ENCODE peak calls at places on chromosomes 1 and 21, in six cellular contexts. One of them, this sample, is unnamed.

GRCh38 chr1:179807691-179808485 is 64.8 kb downstream of the FAM163A start:
- DNase-seq in HepG2: peak
- DNase-seq in GM23338: no peak
- DNase-seq in GM12878: no peak
- DNase-seq in K562: no peak
- DNase-seq in H1: no peak
- DNase-seq in this sample: no peak

GRCh38 chr1:232285138-232285537 is 344.8 kb downstream of the SIPA1L2 start:
- DNase-seq in HepG2: no peak
- DNase-seq in GM23338: no peak
- DNase-seq in GM12878: no peak
- DNase-seq in K562: no peak
- DNase-seq in H1: no peak
- DNase-seq in this sample: no peak

GRCh38 chr1:115678141-115678540 is 36.4 kb downstream of the VANGL1 start:
- DNase-seq in HepG2: no peak
- DNase-seq in GM23338: no peak
- DNase-seq in GM12878: no peak
- DNase-seq in K562: no peak
- DNase-seq in H1: no peak
- DNase-seq in this sample: no peak

GRCh38 chr1:17881761-17882160 is 126.6 kb downstream of the ACTL8 start:
- DNase-seq in HepG2: no peak
- DNase-seq in GM23338: no peak
- DNase-seq in GM12878: no peak
- DNase-seq in K562: no peak
- DNase-seq in H1: no peak
- DNase-seq in this sample: no peak

GRCh38 chr1:153288634-153289275 is 24.0 kb downstream of the PGLYRP3 start:
- DNase-seq in HepG2: no peak
- DNase-seq in GM23338: peak
- DNase-seq in GM12878: no peak
- DNase-seq in K562: peak
- DNase-seq in H1: peak
- DNase-seq in this sample: peak

GRCh38 chr21:27694667-27695066 is 727.8 kb upstream of the ADAMTS5 start:
- DNase-seq in HepG2: no peak
- DNase-seq in GM23338: peak
- DNase-seq in GM12878: no peak
- DNase-seq in K562: no peak
- DNase-seq in H1: no peak
- DNase-seq in this sample: no peak

GRCh38 chr1:27300341-27301051 is 21.5 kb upstream of the TMEM222 start:
- DNase-seq in HepG2: peak
- DNase-seq in GM23338: peak
- DNase-seq in GM12878: peak
- DNase-seq in K562: peak
- DNase-seq in H1: no peak
- DNase-seq in this sample: peak

GRCh38 chr21:41009398-41010177 is 158.4 kb upstream of the BACE2 start:
- DNase-seq in HepG2: no peak
- DNase-seq in GM23338: no peak
- DNase-seq in GM12878: no peak
- DNase-seq in K562: no peak
- DNase-seq in H1: no peak
- DNase-seq in this sample: no peak

GRCh38 chr1:30986755-30987154 is 78.2 kb upstream of the SDC3 start:
- DNase-seq in HepG2: no peak
- DNase-seq in GM23338: no peak
- DNase-seq in GM12878: no peak
- DNase-seq in K562: no peak
- DNase-seq in H1: no peak
- DNase-seq in this sample: no peak

GRCh38 chr1:168636200-168636599 is 59.8 kb downstream of the XCL1 start:
- DNase-seq in HepG2: no peak
- DNase-seq in GM23338: no peak
- DNase-seq in GM12878: no peak
- DNase-seq in K562: no peak
- DNase-seq in H1: no peak
- DNase-seq in this sample: no peak

GRCh38 chr1:184838374-184838995 is 83.8 kb upstream of the EDEM3 start:
- DNase-seq in HepG2: no peak
- DNase-seq in GM23338: no peak
- DNase-seq in GM12878: no peak
- DNase-seq in K562: no peak
- DNase-seq in H1: no peak
- DNase-seq in this sample: no peak

GRCh38 chr1:147613506-147613905 is 56.8 kb downstream of the ACP6 start:
- DNase-seq in HepG2: no peak
- DNase-seq in GM23338: no peak
- DNase-seq in GM12878: no peak
- DNase-seq in K562: no peak
- DNase-seq in H1: no peak
- DNase-seq in this sample: no peak

GRCh38 chr1:111754964-111755320 is 759 bp upstream of the DDX20 start:
- DNase-seq in HepG2: no peak
- DNase-seq in GM23338: peak
- DNase-seq in GM12878: no peak
- DNase-seq in K562: peak
- DNase-seq in H1: no peak
- DNase-seq in this sample: no peak

GRCh38 chr1:64196074-64196869 is 7.2 kb upstream of the UBE2U start:
- DNase-seq in HepG2: no peak
- DNase-seq in GM23338: no peak
- DNase-seq in GM12878: no peak
- DNase-seq in K562: no peak
- DNase-seq in H1: no peak
- DNase-seq in this sample: no peak

GRCh38 chr1:33895396-33895795 is 31.5 kb downstream of the HMGB4 start:
- DNase-seq in HepG2: no peak
- DNase-seq in GM23338: no peak
- DNase-seq in GM12878: no peak
- DNase-seq in K562: no peak
- DNase-seq in H1: no peak
- DNase-seq in this sample: no peak

GRCh38 chr1:158331431-158331830 is at the start of gene CD1B:
- DNase-seq in HepG2: no peak
- DNase-seq in GM23338: no peak
- DNase-seq in GM12878: no peak
- DNase-seq in K562: no peak
- DNase-seq in H1: no peak
- DNase-seq in this sample: no peak

GRCh38 chr1:158329300-158329699 is 2.0 kb downstream of the CD1B start:
- DNase-seq in HepG2: no peak
- DNase-seq in GM23338: no peak
- DNase-seq in GM12878: no peak
- DNase-seq in K562: no peak
- DNase-seq in H1: no peak
- DNase-seq in this sample: no peak

GRCh38 chr1:158329807-158330206 is 1.5 kb downstream of the CD1B start:
- DNase-seq in HepG2: no peak
- DNase-seq in GM23338: peak
- DNase-seq in GM12878: no peak
- DNase-seq in K562: no peak
- DNase-seq in H1: no peak
- DNase-seq in this sample: peak

GRCh38 chr1:158328424-158328823 is 2.9 kb downstream of the CD1B start:
- DNase-seq in HepG2: no peak
- DNase-seq in GM23338: no peak
- DNase-seq in GM12878: no peak
- DNase-seq in K562: no peak
- DNase-seq in H1: no peak
- DNase-seq in this sample: no peak

GRCh38 chr1:158330390-158330789 is 941 bp downstream of the CD1B start:
- DNase-seq in HepG2: no peak
- DNase-seq in GM23338: no peak
- DNase-seq in GM12878: no peak
- DNase-seq in K562: no peak
- DNase-seq in H1: no peak
- DNase-seq in this sample: no peak
- TF ChIP-seq CREB1 in HepG2: no peak
- TF ChIP-seq CREB1 in GM23338: no peak
- TF ChIP-seq CREB1 in GM12878: no peak
- TF ChIP-seq CREB1 in K562: no peak
- TF ChIP-seq CREB1 in H1: no peak
- TF ChIP-seq CREB1 in this sample: no peak

GRCh38 chr1:25754421-25755195 is 45.4 kb upstream of the SELENON start:
- DNase-seq in HepG2: no peak
- DNase-seq in GM23338: peak
- DNase-seq in GM12878: no peak
- DNase-seq in K562: no peak
- DNase-seq in H1: no peak
- DNase-seq in this sample: no peak
- TF ChIP-seq CREB1 in HepG2: no peak
- TF ChIP-seq CREB1 in GM23338: no peak
- TF ChIP-seq CREB1 in GM12878: no peak
- TF ChIP-seq CREB1 in K562: no peak
- TF ChIP-seq CREB1 in H1: no peak
- TF ChIP-seq CREB1 in this sample: no peak

GRCh38 chr1:86596891-86597290 is 50.0 kb downstream of the CLCA4 start:
- DNase-seq in HepG2: no peak
- DNase-seq in GM23338: no peak
- DNase-seq in GM12878: no peak
- DNase-seq in K562: no peak
- DNase-seq in H1: no peak
- DNase-seq in this sample: no peak

GRCh38 chr1:86594284-86594683 is 47.4 kb downstream of the CLCA4 start:
- DNase-seq in HepG2: no peak
- DNase-seq in GM23338: peak
- DNase-seq in GM12878: no peak
- DNase-seq in K562: no peak
- DNase-seq in H1: no peak
- DNase-seq in this sample: no peak

GRCh38 chr1:86596253-86596652 is 49.4 kb downstream of the CLCA4 start:
- DNase-seq in HepG2: no peak
- DNase-seq in GM23338: no peak
- DNase-seq in GM12878: no peak
- DNase-seq in K562: no peak
- DNase-seq in H1: no peak
- DNase-seq in this sample: no peak
- TF ChIP-seq CREB1 in HepG2: no peak
- TF ChIP-seq CREB1 in GM23338: no peak
- TF ChIP-seq CREB1 in GM12878: no peak
- TF ChIP-seq CREB1 in K562: no peak
- TF ChIP-seq CREB1 in H1: no peak
- TF ChIP-seq CREB1 in this sample: no peak

GRCh38 chr1:151715726-151716404 is 738 bp downstream of the CELF3 start:
- DNase-seq in HepG2: peak
- DNase-seq in GM23338: peak
- DNase-seq in GM12878: no peak
- DNase-seq in K562: peak
- DNase-seq in H1: no peak
- DNase-seq in this sample: peak
- TF ChIP-seq CREB1 in HepG2: no peak
- TF ChIP-seq CREB1 in GM23338: no peak
- TF ChIP-seq CREB1 in GM12878: no peak
- TF ChIP-seq CREB1 in K562: no peak
- TF ChIP-seq CREB1 in H1: peak
- TF ChIP-seq CREB1 in this sample: no peak

GRCh38 chr1:163039694-163040093 is 29.5 kb upstream of the RGS4 start:
- DNase-seq in HepG2: no peak
- DNase-seq in GM23338: no peak
- DNase-seq in GM12878: no peak
- DNase-seq in K562: no peak
- DNase-seq in H1: no peak
- DNase-seq in this sample: no peak

GRCh38 chr1:163035791-163036249 is 33.3 kb upstream of the RGS4 start:
- DNase-seq in HepG2: no peak
- DNase-seq in GM23338: no peak
- DNase-seq in GM12878: no peak
- DNase-seq in K562: no peak
- DNase-seq in H1: no peak
- DNase-seq in this sample: no peak

GRCh38 chr1:163038928-163039327 is 30.2 kb upstream of the RGS4 start:
- DNase-seq in HepG2: no peak
- DNase-seq in GM23338: no peak
- DNase-seq in GM12878: no peak
- DNase-seq in K562: no peak
- DNase-seq in H1: no peak
- DNase-seq in this sample: no peak

DNA sequence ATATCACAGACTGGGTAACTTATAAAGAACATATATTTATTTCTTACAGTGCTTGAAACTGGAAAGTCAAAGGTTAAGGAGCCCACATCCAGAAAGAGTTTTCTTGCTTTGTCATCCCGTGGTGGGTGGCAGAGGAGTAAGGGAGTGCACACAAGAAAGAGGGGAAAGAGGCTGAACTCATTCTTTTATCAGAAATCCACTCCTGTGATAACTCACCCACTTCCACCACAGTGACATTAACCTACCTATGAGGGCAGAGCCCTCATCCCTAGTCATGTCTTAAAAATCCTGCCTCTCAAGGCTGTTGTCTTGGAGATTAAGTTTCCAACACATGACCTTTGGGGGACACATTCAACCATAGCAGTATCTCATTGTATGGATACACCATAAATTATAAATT is 32.5 kb upstream of the RGS4 start:
- DNase-seq in HepG2: no peak
- DNase-seq in GM23338: no peak
- DNase-seq in GM12878: no peak
- DNase-seq in K562: no peak
- DNase-seq in H1: no peak
- DNase-seq in this sample: no peak
- TF ChIP-seq CREB1 in HepG2: no peak
- TF ChIP-seq CREB1 in GM23338: no peak
- TF ChIP-seq CREB1 in GM12878: no peak
- TF ChIP-seq CREB1 in K562: no peak
- TF ChIP-seq CREB1 in H1: no peak
- TF ChIP-seq CREB1 in this sample: no peak

GRCh38 chr1:108199231-108199657 is 899 bp downstream of the SLC25A24 start:
- DNase-seq in HepG2: peak
- DNase-seq in GM23338: peak
- DNase-seq in GM12878: no peak
- DNase-seq in K562: peak
- DNase-seq in H1: no peak
- DNase-seq in this sample: no peak
- TF ChIP-seq CREB1 in HepG2: no peak
- TF ChIP-seq CREB1 in GM23338: no peak
- TF ChIP-seq CREB1 in GM12878: no peak
- TF ChIP-seq CREB1 in K562: no peak
- TF ChIP-seq CREB1 in H1: no peak
- TF ChIP-seq CREB1 in this sample: no peak

This sample was measured in WTC11.